ENCODE peak calls at places on chromosomes 11 and 22, in four cellular contexts. E, V, I and S are unnamed samples.

GRCh38 chr11:61254403-61255025 is 13.5 kb downstream of the PGA5 start:
- DNase-seq in V (peak; percentile 73), I (peak; percentile 46), E (no peak), S (peak; percentile 44)

GRCh38 chr22:43750751-43751150 is 61.4 kb downstream of the EFCAB6 start:
- DNase-seq in I (no peak), V (no peak), E (no peak), S (no peak)

GRCh38 chr11:133508448-133508847 is 23.9 kb downstream of the OPCML start:
- DNase-seq in V (no peak), I (no peak), E (no peak), S (no peak)

GRCh38 chr22:25492950-25493790 is 71.3 kb upstream of the GRK3 start:
- DNase-seq in I (peak; percentile 96), V (no peak), E (no peak), S (no peak)

GRCh38 chr22:36244522-36245391 is 5.4 kb upstream of the APOL2 start:
- DNase-seq in I (no peak), E (no peak), V (no peak), S (no peak)

GRCh38 chr11:72393303-72393702 is 41.0 kb downstream of the CLPB start:
- DNase-seq in E (no peak), V (no peak), I (no peak), S (no peak)

GRCh38 chr22:37533995-37534394 is 14.8 kb upstream of the CARD10 start:
- DNase-seq in E (peak; percentile 84), V (no peak), I (no peak), S (no peak)

GRCh38 chr11:127105578-127105977 is 105.0 kb upstream of the KIRREL3 start:
- DNase-seq in I (no peak), V (no peak), E (no peak), S (no peak)

GRCh38 chr11:124535552-124536232 is 7.8 kb downstream of the OR8B12 start:
- DNase-seq in I (no peak), V (no peak), E (no peak), S (no peak)

GRCh38 chr11:10076458-10077141 is 217.4 kb downstream of the SBF2 start:
- DNase-seq in I (peak; percentile 88), E (no peak), V (peak; percentile 36), S (peak; percentile 15)

GRCh38 chr11:66476173-66476840 is 3.9 kb upstream of the DPP3 start:
- DNase-seq in E (no peak), I (no peak), V (no peak), S (no peak)

GRCh38 chr11:678297-678696 is 16.7 kb downstream of the DEAF1 start:
- DNase-seq in E (no peak), I (no peak), V (no peak), S (no peak)

GRCh38 chr22:40040927-40041326 is 46.2 kb downstream of the FAM83F start:
- DNase-seq in V (no peak), I (peak; percentile 47), E (peak; percentile 77), S (no peak)

GRCh38 chr22:46049726-46050450 is 72.9 kb upstream of the WNT7B start:
- DNase-seq in V (peak; percentile 22), I (no peak), E (peak; percentile 50), S (no peak)

GRCh38 chr22:24761888-24762675 is 12.4 kb downstream of the PIWIL3 start:
- DNase-seq in E (no peak), V (no peak), I (no peak), S (no peak)

GRCh38 chr11:12175694-12176241 is 65.4 kb downstream of the MICAL2 start:
- DNase-seq in I (no peak), E (peak; percentile 100), V (no peak), S (no peak)

GRCh38 chr22:50400931-50401330 is 57.8 kb downstream of the PPP6R2 start:
- DNase-seq in V (no peak), E (no peak), I (no peak), S (no peak)

GRCh38 chr11:111819161-111820058 is 52.0 kb downstream of the ALG9 start:
- DNase-seq in V (no peak), I (no peak), E (no peak), S (no peak)

GRCh38 chr22:26610072-26610958 is 7.5 kb downstream of the CRYBB1 start:
- DNase-seq in V (peak; percentile 51), I (no peak), E (peak; percentile 88), S (no peak)

GRCh38 chr11:7413961-7414728 is 71.2 kb upstream of the OLFML1 start:
- DNase-seq in V (no peak), I (no peak), E (no peak), S (no peak)

GRCh38 chr11:114257621-114258558 is 38.3 kb upstream of the NNMT start:
- DNase-seq in I (no peak), E (no peak), V (no peak), S (peak; percentile 70)

GRCh38 chr11:133123371-133123770 is 408.9 kb downstream of the OPCML start:
- DNase-seq in I (no peak), V (no peak), E (no peak), S (no peak)

GRCh38 chr11:14455648-14456430 is 43.8 kb downstream of the COPB1 start:
- DNase-seq in V (no peak), E (no peak), I (no peak), S (no peak)

GRCh38 chr22:37167176-37167980 is 17.7 kb upstream of the IL2RB start:
- DNase-seq in E (no peak), I (no peak), V (peak; percentile 68), S (no peak)

GRCh38 chr11:10503217-10503616 is 37.8 kb downstream of the RNF141 start:
- DNase-seq in I (no peak), E (no peak), V (no peak), S (no peak)

GRCh38 chr11:58963551-58964075 is 24.3 kb downstream of the GLYATL1 start:
- DNase-seq in V (no peak), E (peak; percentile 93), I (no peak), S (peak; percentile 66)

GRCh38 chr11:125331357-125331756 is 164.7 kb downstream of the FEZ1 start:
- DNase-seq in I (no peak), V (no peak), E (no peak), S (no peak)

GRCh38 chr11:31412946-31413345 is 43.3 kb downstream of the DNAJC24 start:
- DNase-seq in E (peak; percentile 53), I (no peak), V (no peak), S (no peak)

GRCh38 chr11:94678236-94678635 is 89.9 kb upstream of the AMOTL1 start:
- DNase-seq in V (no peak), E (peak; percentile 82), I (no peak), S (peak; percentile 20)

GRCh38 chr11:45378516-45378915 is 92.4 kb upstream of the SYT13 start:
- DNase-seq in I (no peak), E (no peak), V (no peak), S (no peak)

GRCh38 chr11:22711212-22711770 is 44.9 kb downstream of the GAS2 start:
- DNase-seq in I (no peak), V (no peak), E (peak; percentile 94), S (peak; percentile 44)

GRCh38 chr11:70517203-70517602 is 118.9 kb downstream of the CTTN start:
- DNase-seq in I (no peak), E (no peak), V (no peak), S (no peak)

GRCh38 chr11:46380340-46381045 is 976 bp upstream of the MDK start:
- DNase-seq in I (no peak), E (no peak), V (peak; percentile 89), S (peak; percentile 57)

GRCh38 chr11:120715239-120715638 is 203.7 kb downstream of the GRIK4 start:
- DNase-seq in V (no peak), I (no peak), E (no peak), S (no peak)

GRCh38 chr11:71396548-71397123 is 51.6 kb downstream of the DHCR7 start:
- DNase-seq in V (no peak), I (no peak), E (no peak), S (no peak)

GRCh38 chr22:43000441-43001175 is 14.3 kb downstream of the PACSIN2 start:
- DNase-seq in E (no peak), V (peak; percentile 12), I (no peak), S (no peak)

GRCh38 chr11:131033151-131033651 is 116.9 kb upstream of the SNX19 start:
- DNase-seq in I (no peak), E (peak; percentile 97), V (no peak), S (no peak)

GRCh38 chr11:86524603-86525352 is 147.6 kb downstream of the ME3 start:
- DNase-seq in V (no peak), E (peak; percentile 78), I (no peak), S (no peak)

GRCh38 chr11:73988227-73988626 is 5.6 kb upstream of the UCP2 start:
- DNase-seq in I (no peak), V (no peak), E (no peak), S (no peak)